ENCODE peak calls at places on chromosomes 1 and 21, in seven cellular contexts. C is fibroblast of the aortic adventitia, T is Caco-2, K is sigmoid colon, N is testis, U is A549, W is PC-3. Z is an unnamed sample.

GRCh38 chr1:41580021-41580420 is 95.5 kb upstream of the EDN2 start:
- DNase-seq in C (no peak), T (no peak), K (no peak), N (no peak), U (no peak), W (no peak), Z (no peak)

GRCh38 chr1:22860414-22860800 is 112.3 kb downstream of the LACTBL1 start:
- DNase-seq in C (no peak), T (no peak), K (no peak), N (no peak), U (no peak), W (no peak), Z (no peak)

GRCh38 chr1:31072304-31072746 is 6.8 kb upstream of the PUM1 start:
- DNase-seq in C (no peak), T (no peak), K (no peak), N (no peak), U (no peak), W (no peak), Z (no peak)

GRCh38 chr1:47999097-47999496 is 1.9 kb upstream of the TRABD2B start:
- DNase-seq in C (no peak), T (no peak), K (no peak), N (no peak), U (no peak), W (no peak), Z (no peak)

GRCh38 chr1:5601516-5601915 is 390.7 kb downstream of the NPHP4 start:
- DNase-seq in C (no peak), T (no peak), K (no peak), N (no peak), U (no peak), W (no peak), Z (no peak)

GRCh38 chr1:156118175-156118868 is 3.8 kb downstream of the LMNA start:
- DNase-seq in C (no peak), T (peak), K (peak), N (peak), U (no peak), W (peak), Z (peak)

GRCh38 chr21:21860888-21861287 is 862.7 kb downstream of the NCAM2 start:
- DNase-seq in C (no peak), T (no peak), K (no peak), N (no peak), U (no peak), W (peak), Z (peak)

GRCh38 chr1:155169541-155169940 is 3.6 kb downstream of the KRTCAP2 start:
- DNase-seq in C (no peak), T (no peak), K (no peak), N (no peak), U (no peak), W (no peak), Z (no peak)

GRCh38 chr1:102776074-102776473 is 332.2 kb downstream of the COL11A1 start:
- DNase-seq in C (no peak), T (no peak), K (no peak), N (no peak), U (no peak), W (no peak), Z (no peak)

GRCh38 chr1:163095223-163095622 is 26.1 kb downstream of the RGS4 start:
- DNase-seq in C (no peak), T (no peak), K (no peak), N (no peak), U (no peak), W (no peak), Z (no peak)

GRCh38 chr21:20720623-20721022 is 277.6 kb upstream of the NCAM2 start:
- DNase-seq in C (peak), T (no peak), K (no peak), N (no peak), U (no peak), W (peak), Z (no peak)

GRCh38 chr1:109274533-109275476 is 8.1 kb downstream of the PSRC1 start:
- DNase-seq in C (no peak), T (peak), K (peak), N (peak), U (peak), W (peak), Z (peak)

GRCh38 chr1:221272940-221273339 is 393.7 kb downstream of the HLX start:
- DNase-seq in C (peak), T (no peak), K (no peak), N (no peak), U (peak), W (peak), Z (no peak)

GRCh38 chr1:240000634-240001033 is 91.0 kb upstream of the FMN2 start:
- DNase-seq in C (peak), T (no peak), K (no peak), N (no peak), U (no peak), W (peak), Z (peak)

GRCh38 chr1:65429806-65430205 is 9.3 kb downstream of the LEPR start:
- DNase-seq in C (peak), T (no peak), K (no peak), N (no peak), U (peak), W (peak), Z (peak)

GRCh38 chr21:27633631-27634030 is 666.7 kb upstream of the ADAMTS5 start:
- DNase-seq in C (peak), T (no peak), K (no peak), N (no peak), U (no peak), W (no peak), Z (no peak)

GRCh38 chr1:93905734-93906133 is 3.5 kb downstream of the GCLM start:
- DNase-seq in C (peak), T (no peak), K (no peak), N (no peak), U (no peak), W (no peak), Z (peak)

GRCh38 chr1:203675596-203676347 is 49.1 kb downstream of the ATP2B4 start:
- DNase-seq in C (no peak), T (no peak), K (no peak), N (no peak), U (no peak), W (peak), Z (no peak)

GRCh38 chr1:203676455-203676854 is 49.8 kb downstream of the ATP2B4 start:
- DNase-seq in C (no peak), T (no peak), K (no peak), N (no peak), U (no peak), W (no peak), Z (no peak)

GRCh38 chr1:203672354-203672753 is 45.7 kb downstream of the ATP2B4 start:
- DNase-seq in C (peak), T (no peak), K (peak), N (no peak), U (no peak), W (no peak), Z (peak)

GRCh38 chr1:203671808-203672207 is 45.2 kb downstream of the ATP2B4 start:
- DNase-seq in C (no peak), T (no peak), K (peak), N (no peak), U (no peak), W (no peak), Z (no peak)

GRCh38 chr1:203673550-203674411 is 47.1 kb downstream of the ATP2B4 start:
- DNase-seq in C (peak), T (peak), K (peak), N (peak), U (peak), W (peak), Z (peak)
- TF ChIP-seq CTCF in C (peak), T (peak), K (no peak), N (no peak), U (peak), W (peak), Z (peak)

DNA sequence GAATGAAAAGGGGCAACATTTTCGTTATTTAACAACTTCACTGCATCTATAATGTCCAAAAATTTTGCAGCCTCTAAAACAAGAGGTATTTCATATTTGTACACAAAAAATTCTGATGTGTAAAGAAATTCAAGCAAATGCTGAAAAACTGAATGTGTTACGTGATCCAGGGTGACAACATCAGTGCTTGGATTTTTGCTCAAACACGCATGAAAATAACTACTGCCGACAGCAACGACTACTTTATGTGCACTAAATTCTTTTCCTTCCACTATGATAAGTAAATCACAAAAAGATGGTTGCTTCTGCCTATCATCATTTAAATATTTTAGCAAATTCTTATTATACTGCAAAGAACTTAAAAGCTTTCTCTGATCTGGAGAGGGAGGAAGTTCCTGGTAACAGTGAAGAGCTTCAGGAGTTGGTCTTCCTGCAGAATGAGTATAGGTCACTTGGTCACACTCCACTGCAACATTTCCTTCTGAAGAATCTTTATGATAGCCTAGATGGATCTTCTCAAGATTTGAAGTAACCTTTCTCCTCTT is 53.5 kb upstream of the ASPM start:
- DNase-seq in C (no peak), T (no peak), K (no peak), N (no peak), U (peak), W (no peak), Z (no peak)
- H3K4me3 ChIP-seq in C (peak), T (peak), K (peak), N (peak), U (peak), W (peak), Z (peak)

GRCh38 chr1:194469282-194469681 is 1282.9 kb upstream of the B3GALT2 start:
- DNase-seq in C (no peak), T (no peak), K (no peak), N (no peak), U (no peak), W (no peak), Z (no peak)

DNA sequence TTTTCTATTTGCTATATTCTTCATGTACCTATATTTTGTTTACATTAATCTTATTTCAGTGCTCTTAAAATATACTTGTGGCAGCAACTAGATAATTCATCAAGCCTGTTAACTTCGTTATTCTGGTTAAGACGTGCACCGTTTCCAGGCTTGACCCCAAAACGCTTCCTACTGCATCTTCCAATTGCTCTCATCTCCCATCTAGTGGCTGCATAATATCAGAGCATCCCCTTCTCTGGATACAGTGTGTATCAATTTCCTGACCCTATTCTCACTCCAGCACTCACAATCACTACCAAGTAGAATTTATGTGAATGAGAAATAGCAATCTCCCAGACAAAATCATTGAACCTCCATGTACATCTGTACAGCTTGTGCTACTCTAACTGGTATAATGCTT is 1280.3 kb upstream of the B3GALT2 start:
- DNase-seq in C (no peak), T (no peak), K (no peak), N (no peak), U (no peak), W (peak), Z (no peak)
- TF ChIP-seq CTCF in C (no peak), T (peak), K (no peak), N (no peak), U (no peak), W (peak), Z (no peak)

GRCh38 chr21:37063433-37063832 is 9.4 kb downstream of the PIGP start:
- DNase-seq in C (no peak), T (no peak), K (no peak), N (no peak), U (no peak), W (no peak), Z (no peak)
- H3K4me3 ChIP-seq in C (no peak), T (no peak), K (no peak), N (no peak), U (no peak), W (no peak), Z (no peak)

DNA sequence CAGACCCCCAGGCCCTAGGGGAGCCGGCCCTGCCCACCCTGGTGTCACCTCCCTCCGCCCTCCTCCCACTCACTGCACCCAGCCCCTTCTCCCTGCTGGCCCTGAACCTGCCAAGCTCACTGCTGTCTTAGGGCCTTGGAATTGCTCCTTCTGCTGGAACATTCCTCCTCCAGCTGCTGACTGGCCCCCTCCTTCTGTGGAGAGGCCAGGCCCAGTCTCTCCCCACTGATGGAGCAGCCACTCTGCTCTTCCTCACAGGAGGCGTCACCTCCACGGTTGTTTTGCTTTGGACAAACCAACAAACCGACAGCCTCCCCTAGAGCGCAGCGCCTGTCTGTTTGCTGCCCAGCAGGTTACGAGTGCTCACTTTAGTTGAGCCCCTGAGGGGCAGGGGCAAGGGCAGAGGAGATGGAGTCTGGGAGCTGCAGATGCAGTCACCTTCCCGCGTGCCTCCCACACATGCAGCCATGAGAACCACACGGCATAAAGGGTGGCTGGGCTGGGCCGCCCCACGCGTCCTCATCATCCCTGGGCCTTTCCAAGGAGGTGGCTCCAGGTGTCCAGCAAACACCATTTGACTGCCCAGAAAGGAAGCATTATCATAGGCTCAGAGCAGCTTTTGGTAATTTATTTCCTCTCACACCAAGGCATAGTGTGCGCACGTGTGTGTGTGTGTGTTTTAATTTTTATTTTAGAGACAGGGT is 9.4 kb downstream of the OXCT2 start:
- DNase-seq in C (no peak), T (no peak), K (no peak), N (peak), U (no peak), W (no peak), Z (no peak)
- TF ChIP-seq CTCF in C (no peak), T (no peak), K (no peak), N (no peak), U (no peak), W (no peak), Z (no peak)

GRCh38 chr1:208242829-208243521 is 1.2 kb downstream of the PLXNA2 start:
- DNase-seq in C (no peak), T (no peak), K (peak), N (peak), U (peak), W (peak), Z (peak)

GRCh38 chr1:208244584-208244916 is 366 bp upstream of the PLXNA2 start:
- DNase-seq in C (no peak), T (no peak), K (no peak), N (no peak), U (no peak), W (no peak), Z (no peak)

GRCh38 chr1:208243851-208244583 is at the start of gene PLXNA2:
- DNase-seq in C (peak), T (peak), K (peak), N (peak), U (peak), W (peak), Z (peak)

GRCh38 chr1:208243522-208243850 is 698 bp downstream of the PLXNA2 start:
- DNase-seq in C (no peak), T (no peak), K (no peak), N (peak), U (peak), W (peak), Z (no peak)

DNA sequence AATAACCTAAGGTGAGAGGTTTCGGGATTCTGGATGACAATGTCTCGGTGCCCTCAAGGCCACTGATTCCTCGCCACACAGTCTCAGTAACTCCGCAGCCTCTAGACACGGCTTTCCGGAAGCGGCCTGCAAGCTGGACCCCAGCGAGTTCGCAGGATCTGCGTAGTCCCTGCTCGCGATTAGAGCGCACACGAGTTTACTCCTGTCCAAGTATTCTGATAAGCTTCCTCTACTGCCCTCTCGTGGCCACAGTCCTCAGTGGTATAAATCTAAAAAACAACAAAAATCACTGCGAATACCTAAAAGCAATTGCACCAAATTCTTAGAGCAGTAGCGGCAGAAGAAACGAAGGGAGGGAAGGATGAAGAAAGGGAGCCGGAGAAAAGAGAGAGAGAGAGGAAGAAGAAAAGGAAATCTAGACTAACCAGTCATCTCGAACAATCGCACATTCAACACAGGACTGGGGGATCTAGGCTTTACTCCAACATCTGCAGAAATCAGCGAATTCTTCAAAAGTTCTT is 1.1 kb upstream of the PLXNA2 start:
- DNase-seq in C (peak), T (peak), K (peak), N (peak), U (peak), W (peak), Z (peak)
- H3K4me3 ChIP-seq in C (peak), T (peak), K (peak), N (no peak), U (peak), W (peak), Z (peak)

GRCh38 chr21:36589352-36589971 is 109.5 kb upstream of the SIM2 start:
- DNase-seq in C (peak), T (no peak), K (no peak), N (peak), U (peak), W (peak), Z (peak)
- TF ChIP-seq CTCF in C (peak), T (peak), K (no peak), N (peak), U (peak), W (peak), Z (peak)

DNA sequence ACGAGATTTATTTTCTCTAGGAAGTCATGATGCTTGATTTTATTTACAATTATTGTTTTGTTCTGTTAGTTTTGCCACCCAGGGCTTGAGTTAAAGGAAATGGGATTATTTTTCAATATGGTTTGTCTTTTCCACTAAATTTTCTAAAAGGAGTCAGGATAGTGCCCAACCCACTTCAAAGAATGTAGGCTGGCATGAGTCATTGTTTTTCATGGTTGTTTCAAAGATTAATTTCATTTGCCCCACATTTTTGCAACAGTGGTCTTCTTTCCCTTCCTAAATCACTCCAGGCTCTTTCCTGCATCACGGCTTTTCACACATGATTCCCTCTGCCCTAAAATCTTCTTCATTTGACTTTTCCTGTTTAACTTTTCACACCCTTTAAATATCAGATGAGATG is 2.5 kb downstream of the SLAMF6 start:
- DNase-seq in C (no peak), T (no peak), K (no peak), N (no peak), U (peak), W (peak), Z (no peak)
- H3K4me3 ChIP-seq in C (no peak), T (no peak), K (no peak), N (no peak), U (no peak), W (no peak), Z (no peak)